ENCODE peak calls at places on chromosome 22, in five cellular contexts. L is fibroblast of mammary gland; E is thoracic aorta; K is CD4-positive, alpha-beta T cell; I is IMR-90. D is an unnamed sample.

GRCh38 chr22:48704335-48704734 is 1123.3 kb downstream of the BRD1 start:
- DNase-seq in E (no peak), I (no peak), L (no peak), K (no peak), D (no peak)

GRCh38 chr22:17350292-17350691 is 19.0 kb upstream of the CECR2 start:
- DNase-seq in K (no peak), E (no peak), I (no peak), L (no peak), D (no peak)

GRCh38 chr22:48894064-48894671 is 933.5 kb downstream of the BRD1 start:
- DNase-seq in K (no peak), I (no peak), L (no peak), E (no peak), D (no peak)

GRCh38 chr22:50148991-50149721 is 21.4 kb upstream of the PANX2 start:
- DNase-seq in L (peak; percentile 38), E (no peak), I (peak; percentile 45), K (peak; percentile 69), D (peak; percentile 92)

GRCh38 chr22:38824587-38824986 is 19.2 kb downstream of the NPTXR start:
- DNase-seq in L (peak; percentile 69), I (peak; percentile 75), K (peak; percentile 29), E (no peak), D (peak; percentile 67)

GRCh38 chr22:39474351-39474991 is 17.7 kb downstream of the MGAT3 start:
- DNase-seq in E (no peak), I (peak; percentile 18), L (no peak), K (no peak), D (no peak)

GRCh38 chr22:49827853-49828598 is at the start of gene BRD1:
- DNase-seq in I (peak; percentile 61), L (peak; percentile 50), K (peak; percentile 42), E (no peak), D (peak; percentile 82)

GRCh38 chr22:29026579-29026978 is 35.1 kb downstream of the C22orf31 start:
- DNase-seq in L (no peak), I (no peak), K (no peak), E (no peak), D (no peak)

GRCh38 chr22:41094036-41094435 is 1.6 kb downstream of the EP300 start:
- DNase-seq in K (no peak), L (peak; percentile 49), E (no peak), I (peak; percentile 40), D (no peak)

GRCh38 chr22:44220727-44221680 is 40.3 kb downstream of the PARVG start:
- DNase-seq in K (no peak), I (no peak), L (no peak), E (no peak), D (no peak)

GRCh38 chr22:20254975-20255946 is 12.9 kb downstream of the RTN4R start:
- DNase-seq in I (no peak), E (no peak), K (no peak), L (no peak), D (no peak)

GRCh38 chr22:17411213-17411612 is 42.0 kb downstream of the CECR2 start:
- DNase-seq in K (no peak), E (no peak), L (no peak), I (no peak), D (no peak)

GRCh38 chr22:24441406-24442351 is 14.3 kb downstream of the ADORA2A start:
- DNase-seq in K (no peak), E (no peak), L (no peak), I (no peak), D (no peak)

GRCh38 chr22:50444663-50445062 is 30.2 kb downstream of the SBF1 start:
- DNase-seq in L (peak; percentile 89), E (no peak), K (no peak), I (peak; percentile 78), D (no peak)

GRCh38 chr22:20421507-20421874 is 16.1 kb downstream of the SCARF2 start:
- DNase-seq in K (no peak), I (no peak), L (no peak), E (no peak), D (no peak)

GRCh38 chr22:41367039-41367679 is 14.6 kb upstream of the TEF start:
- DNase-seq in E (peak; percentile 81), K (no peak), L (peak; percentile 95), I (peak; percentile 96), D (no peak)

GRCh38 chr22:40120783-40121182 is 56.9 kb upstream of the TNRC6B start:
- DNase-seq in L (peak; percentile 18), E (no peak), I (no peak), K (no peak), D (no peak)

GRCh38 chr22:22520667-22521602 is 865 bp upstream of the ZNF280A start:
- DNase-seq in K (no peak), L (no peak), I (peak; percentile 19), E (no peak), D (no peak)

GRCh38 chr22:49364398-49364797 is 463.3 kb downstream of the BRD1 start:
- DNase-seq in I (no peak), E (no peak), L (no peak), K (no peak), D (no peak)

GRCh38 chr22:43561421-43562178 is 149.8 kb downstream of the MPPED1 start:
- DNase-seq in L (no peak), E (no peak), I (no peak), K (no peak), D (no peak)

GRCh38 chr22:35985361-35985760 is 43.3 kb downstream of the RBFOX2 start:
- DNase-seq in L (no peak), I (no peak), K (no peak), E (no peak), D (no peak)

GRCh38 chr22:42928969-42929837 is 72.1 kb upstream of the ARFGAP3 start:
- DNase-seq in E (no peak), K (no peak), I (no peak), L (peak; percentile 62), D (no peak)

GRCh38 chr22:48890693-48891554 is 936.7 kb downstream of the BRD1 start:
- DNase-seq in E (no peak), L (no peak), I (no peak), K (no peak), D (no peak)

GRCh38 chr22:41949297-41949965 is 2.5 kb upstream of the CENPM start:
- DNase-seq in K (no peak), L (no peak), I (no peak), E (no peak), D (no peak)

GRCh38 chr22:40019100-40019499 is 24.3 kb downstream of the FAM83F start:
- DNase-seq in I (no peak), L (no peak), K (no peak), E (no peak), D (no peak)

GRCh38 chr22:50112151-50113118 is 22.6 kb downstream of the MOV10L1 start:
- DNase-seq in E (no peak), K (no peak), I (peak; percentile 86), L (peak; percentile 56), D (no peak)

GRCh38 chr22:47401976-47402770 is 639.7 kb downstream of the TBC1D22A start:
- DNase-seq in K (no peak), I (no peak), L (no peak), E (no peak), D (no peak)

GRCh38 chr22:32204211-32204855 is 540 bp downstream of the RFPL2 start:
- DNase-seq in K (peak; percentile 10), I (no peak), L (no peak), E (no peak), D (no peak)

GRCh38 chr22:32203181-32204105 is 1.4 kb downstream of the RFPL2 start:
- DNase-seq in I (no peak), K (no peak), L (no peak), E (no peak), D (no peak)

GRCh38 chr22:32202161-32202538 is 2.7 kb downstream of the RFPL2 start:
- DNase-seq in K (no peak), E (no peak), L (no peak), I (no peak), D (no peak)

GRCh38 chr22:32200752-32201151 is 4.1 kb downstream of the RFPL2 start:
- DNase-seq in L (no peak), K (peak; percentile 20), I (no peak), E (no peak), D (no peak)

GRCh38 chr22:32202539-32203180 is 2.2 kb downstream of the RFPL2 start:
- DNase-seq in E (no peak), L (peak; percentile 26), K (peak; percentile 16), I (peak; percentile 22), D (peak; percentile 35)
- TF ChIP-seq CTCF in E (peak; percentile 29), L (peak; percentile 50), K (peak; percentile 35), I (peak; percentile 41), D (peak; percentile 27)

GRCh38 chr22:32132783-32133182 is 26.3 kb downstream of the C22orf42 start:
- DNase-seq in I (no peak), L (no peak), K (no peak), E (no peak), D (no peak)

GRCh38 chr22:32132126-32132525 is 27.0 kb downstream of the C22orf42 start:
- DNase-seq in I (no peak), E (no peak), K (no peak), L (no peak), D (no peak)

GRCh38 chr22:32130464-32130863 is 28.6 kb downstream of the C22orf42 start:
- DNase-seq in L (peak; percentile 25), E (no peak), I (no peak), K (no peak), D (no peak)

GRCh38 chr22:32123657-32124056 is 35.4 kb downstream of the C22orf42 start:
- DNase-seq in I (no peak), L (no peak), K (no peak), E (no peak), D (no peak)

GRCh38 chr22:32127904-32128303 is 31.2 kb downstream of the C22orf42 start:
- DNase-seq in L (no peak), E (no peak), I (no peak), K (no peak), D (no peak)
- TF ChIP-seq CTCF in L (no peak), E (no peak), I (no peak), K (no peak), D (no peak)

GRCh38 chr22:32552540-32552939 is 77.9 kb downstream of the FBXO7 start:
- DNase-seq in L (no peak), K (no peak), E (no peak), I (no peak), D (no peak)

GRCh38 chr22:32555546-32555945 is 80.9 kb downstream of the FBXO7 start:
- DNase-seq in L (no peak), E (no peak), I (no peak), K (no peak), D (no peak)

GRCh38 chr22:32558681-32559355 is 84.2 kb downstream of the FBXO7 start:
- DNase-seq in E (peak; percentile 72), K (no peak), L (peak; percentile 88), I (peak; percentile 79), D (no peak)

GRCh38 chr22:32557424-32557823 is 82.8 kb downstream of the FBXO7 start:
- DNase-seq in K (no peak), I (no peak), E (no peak), L (peak; percentile 20), D (no peak)

GRCh38 chr22:32556150-32556549 is 81.5 kb downstream of the FBXO7 start:
- DNase-seq in E (no peak), K (no peak), L (no peak), I (no peak), D (no peak)
- TF ChIP-seq CTCF in E (no peak), K (no peak), L (no peak), I (no peak), D (no peak)

GRCh38 chr22:45335021-45335818 is 25.5 kb downstream of the FAM118A start:
- DNase-seq in L (no peak), K (no peak), I (no peak), E (no peak), D (no peak)
- TF ChIP-seq CTCF in L (no peak), K (no peak), I (no peak), E (no peak), D (no peak)

D was measured in GM10248.